ENCODE peak calls at places on chromosomes 16 and 17, in ten cellular contexts. V is PC-3, L is psoas muscle, N is heart left ventricle, C is aorta, G is lung, R is DND-41, D is Panc1, H is lower lobe of right lung, Z is mucosa of descending colon. P is an unnamed sample.

GRCh38 chr16:11542069-11542775 is 44.5 kb downstream of the LITAF start:
- ATAC-seq in R (no peak), N (no peak), G (no peak), V (no peak), C (no peak), Z (peak), H (no peak), D (no peak), L (no peak), P (no peak)

GRCh38 chr16:81500833-81501521 is 56.4 kb downstream of the CMIP start:
- ATAC-seq in V (peak), N (no peak), R (no peak), H (peak), Z (peak), G (no peak), D (no peak), C (no peak), L (no peak), P (peak)

GRCh38 chr17:17561408-17562144 is 29.9 kb downstream of the PEMT start:
- ATAC-seq in H (peak), G (peak), D (no peak), C (peak), V (peak), L (peak), N (no peak), Z (peak), R (no peak), P (peak)

GRCh38 chr17:78940708-78941107 is 15.5 kb upstream of the TIMP2 start:
- ATAC-seq in V (no peak), Z (no peak), D (no peak), G (no peak), N (no peak), H (peak), R (no peak), L (no peak), C (no peak), P (no peak)

GRCh38 chr17:6797718-6798351 is 21.8 kb downstream of the FBXO39 start:
- ATAC-seq in R (no peak), C (no peak), H (no peak), V (no peak), G (no peak), N (no peak), L (no peak), D (no peak), Z (no peak), P (no peak)

GRCh38 chr16:57802635-57803412 is 533 bp upstream of the KIFC3 start:
- ATAC-seq in D (peak), H (no peak), C (no peak), V (peak), L (peak), G (peak), Z (peak), N (peak), R (no peak), P (peak)

GRCh38 chr17:33469911-33470310 is 176.8 kb upstream of the ASIC2 start:
- ATAC-seq in R (no peak), G (no peak), L (peak), V (no peak), H (no peak), N (no peak), Z (peak), D (no peak), C (no peak), P (peak)

GRCh38 chr17:21680366-21680765 is 12.0 kb upstream of the KCNJ18 start:
- ATAC-seq in H (no peak), Z (no peak), D (no peak), N (no peak), L (no peak), V (no peak), G (no peak), R (no peak), C (no peak), P (no peak)

GRCh38 chr16:85459529-85460251 is 153.4 kb upstream of the GSE1 start:
- ATAC-seq in H (peak), Z (no peak), V (no peak), D (no peak), R (no peak), C (no peak), N (peak), G (no peak), L (peak), P (peak)

GRCh38 chr17:4944163-4944553 is 4.1 kb downstream of the RNF167 start:
- ATAC-seq in Z (no peak), G (no peak), H (no peak), C (no peak), R (peak), N (no peak), L (no peak), V (no peak), D (no peak), P (no peak)

GRCh38 chr17:44010966-44011647 is 3.7 kb downstream of the TMEM101 start:
- ATAC-seq in H (no peak), N (no peak), D (no peak), V (no peak), R (no peak), L (no peak), Z (no peak), C (no peak), G (no peak), P (no peak)

GRCh38 chr17:34312080-34312479 is 7.2 kb upstream of the CCL8 start:
- ATAC-seq in V (no peak), Z (no peak), G (no peak), L (no peak), H (no peak), N (peak), C (no peak), D (no peak), R (no peak), P (peak)

GRCh38 chr17:29760279-29760721 is 137.6 kb upstream of the CORO6 start:
- ATAC-seq in C (peak), L (peak), V (no peak), Z (peak), H (peak), N (peak), R (peak), D (no peak), G (no peak), P (no peak)

GRCh38 chr16:65070831-65071230 is 51.0 kb downstream of the CDH11 start:
- ATAC-seq in R (no peak), L (peak), G (peak), C (peak), N (peak), Z (peak), H (peak), D (no peak), V (peak), P (peak)

GRCh38 chr16:67399218-67399733 is 6.0 kb upstream of the TPPP3 start:
- ATAC-seq in N (no peak), L (peak), G (peak), D (peak), Z (peak), V (peak), R (no peak), H (peak), C (peak), P (peak)

GRCh38 chr17:61403846-61404701 is 4.4 kb downstream of the TBX2 start:
- ATAC-seq in V (no peak), D (no peak), H (no peak), L (no peak), C (no peak), Z (no peak), R (no peak), G (no peak), N (no peak), P (no peak)

GRCh38 chr16:84955427-84955826 is 55.9 kb downstream of the ZDHHC7 start:
- ATAC-seq in L (no peak), G (no peak), V (no peak), D (no peak), N (no peak), Z (no peak), R (no peak), H (no peak), C (no peak), P (no peak)

DNA sequence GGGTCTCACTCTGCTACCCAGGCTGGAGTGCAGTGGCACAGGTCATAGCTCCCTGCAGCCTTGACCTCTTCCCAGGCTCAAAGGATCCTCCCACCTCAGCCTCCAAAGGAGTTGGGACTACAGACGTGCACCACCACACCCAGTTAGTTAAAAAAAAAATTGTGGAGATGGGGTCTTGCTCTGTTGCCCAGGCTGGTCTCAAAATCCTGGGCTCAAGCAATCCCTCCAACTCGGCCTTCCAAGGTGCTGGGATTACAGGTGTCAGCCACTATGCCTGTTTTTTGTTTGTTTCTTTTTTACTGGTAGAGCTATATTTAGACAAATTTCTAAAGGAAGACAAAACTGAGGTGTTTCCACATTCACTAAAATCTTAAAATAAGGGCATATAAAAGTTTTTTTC is 1.7 kb downstream of the CMTR2 start:
- ATAC-seq in H (no peak), C (no peak), R (no peak), D (no peak), V (no peak), L (no peak), G (no peak), Z (no peak), N (no peak), P (no peak)
- H3K4me3 ChIP-seq in H (no peak), C (no peak), R (no peak), D (no peak), V (peak), L (no peak), G (no peak), Z (no peak), N (no peak), P (no peak)

GRCh38 chr17:77441130-77441920 is 300.6 kb downstream of the SEC14L1 start:
- ATAC-seq in C (no peak), N (no peak), D (no peak), H (no peak), G (no peak), Z (peak), L (no peak), V (no peak), R (peak), P (no peak)

GRCh38 chr17:77440571-77440981 is 299.8 kb downstream of the SEC14L1 start:
- ATAC-seq in L (no peak), N (no peak), H (no peak), Z (peak), V (no peak), R (peak), G (no peak), C (no peak), D (no peak), P (no peak)

GRCh38 chr17:77438241-77439204 is 297.8 kb downstream of the SEC14L1 start:
- ATAC-seq in C (no peak), D (no peak), R (no peak), Z (no peak), H (no peak), N (no peak), L (peak), G (no peak), V (no peak), P (no peak)

GRCh38 chr17:77437747-77438146 is 297.0 kb downstream of the SEC14L1 start:
- ATAC-seq in Z (no peak), H (no peak), G (no peak), V (no peak), L (no peak), D (no peak), N (no peak), R (no peak), C (no peak), P (no peak)

GRCh38 chr17:77439382-77440013 is 298.7 kb downstream of the SEC14L1 start:
- ATAC-seq in N (no peak), G (no peak), L (no peak), H (no peak), D (no peak), R (no peak), V (no peak), Z (no peak), C (no peak), P (no peak)
- H3K4me3 ChIP-seq in N (no peak), G (no peak), L (no peak), H (no peak), D (no peak), R (no peak), V (no peak), Z (no peak), C (no peak), P (no peak)

GRCh38 chr17:38886643-38887010 is 16.8 kb downstream of the LASP1 start:
- ATAC-seq in H (no peak), D (no peak), V (no peak), Z (peak), R (no peak), G (no peak), L (no peak), C (no peak), N (no peak), P (no peak)

GRCh38 chr17:38881600-38882191 is 11.8 kb downstream of the LASP1 start:
- ATAC-seq in V (no peak), Z (peak), L (peak), D (no peak), R (no peak), G (no peak), C (peak), H (peak), N (no peak), P (peak)

GRCh38 chr17:38883592-38884526 is 14.0 kb downstream of the LASP1 start:
- ATAC-seq in R (peak), Z (no peak), H (no peak), L (no peak), C (no peak), D (no peak), N (no peak), V (no peak), G (no peak), P (no peak)

GRCh38 chr17:38885728-38886642 is 16.1 kb downstream of the LASP1 start:
- ATAC-seq in V (no peak), N (no peak), H (no peak), D (no peak), C (no peak), G (no peak), R (no peak), L (no peak), Z (no peak), P (no peak)

GRCh38 chr17:38885044-38885727 is 15.3 kb downstream of the LASP1 start:
- ATAC-seq in Z (peak), G (no peak), L (no peak), C (no peak), V (no peak), R (no peak), D (no peak), N (no peak), H (no peak), P (no peak)
- H3K4me3 ChIP-seq in Z (no peak), G (no peak), L (no peak), C (no peak), V (no peak), R (no peak), D (no peak), N (no peak), H (no peak), P (no peak)

DNA sequence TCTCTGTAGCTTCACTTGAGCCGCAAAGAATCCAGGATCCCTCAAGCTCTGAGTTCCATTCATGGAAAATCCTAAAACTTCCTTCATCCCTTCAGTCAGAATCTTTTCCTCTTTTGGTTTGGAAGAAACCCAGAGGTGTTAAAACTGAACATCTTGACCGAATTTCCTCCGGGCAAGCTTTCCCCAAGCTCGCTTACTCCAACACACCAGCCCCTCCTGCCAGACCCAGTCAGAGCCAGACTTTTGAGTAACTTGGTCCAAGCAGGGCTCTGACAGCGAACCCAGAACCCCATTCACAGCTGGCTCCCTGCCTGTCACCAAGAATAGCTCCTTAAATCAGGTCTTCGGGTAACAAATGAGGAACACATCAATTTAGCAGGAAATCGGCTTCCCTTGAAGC is 27.3 kb downstream of the GAS7 start:
- ATAC-seq in N (peak), Z (no peak), H (no peak), L (no peak), V (no peak), G (no peak), D (no peak), C (peak), R (no peak), P (peak)
- H3K4me3 ChIP-seq in N (no peak), Z (no peak), H (no peak), L (no peak), V (no peak), G (no peak), D (no peak), C (no peak), R (no peak), P (peak)

GRCh38 chr17:3755335-3756030 is 31.8 kb downstream of the HASPIN start:
- ATAC-seq in C (peak), Z (no peak), V (no peak), D (peak), H (no peak), G (no peak), R (no peak), N (no peak), L (no peak), P (no peak)
- H3K4me3 ChIP-seq in C (no peak), Z (no peak), V (peak), D (peak), H (peak), G (peak), R (no peak), N (no peak), L (no peak), P (no peak)

P was measured in gastroesophageal sphincter.